ENCODE peak calls at places on chromosomes 7 and 10, in four cellular contexts. W is K562, O is HepG2, F is GM12878. I is an unnamed sample.

GRCh38 chr7:91876391-91877133 is 3.9 kb downstream of the MTERF1 start:
- DNase-seq in W (no peak), O (no peak), F (no peak), I (no peak)

GRCh38 chr7:7956531-7957221 is 11.9 kb upstream of the GLCCI1 start:
- DNase-seq in W (no peak), O (no peak), F (no peak), I (no peak)

GRCh38 chr7:87356448-87356847 is 11.0 kb downstream of the CROT start:
- DNase-seq in W (peak), O (no peak), F (no peak), I (no peak)

GRCh38 chr10:4778761-4779160 is 47.2 kb upstream of the AKR1E2 start:
- DNase-seq in W (no peak), O (no peak), F (no peak), I (no peak)

GRCh38 chr10:59585046-59585700 is 124.5 kb downstream of the SLC16A9 start:
- DNase-seq in W (no peak), O (no peak), F (no peak), I (no peak)

GRCh38 chr7:111029574-111030357 is 61.2 kb upstream of the LRRN3 start:
- DNase-seq in W (no peak), O (peak), F (peak), I (no peak)

GRCh38 chr7:69620063-69620462 is 21.8 kb downstream of the AUTS2 start:
- DNase-seq in W (no peak), O (no peak), F (no peak), I (peak)

GRCh38 chr7:71348751-71349415 is 216.9 kb downstream of the GALNT17 start:
- DNase-seq in W (no peak), O (no peak), F (no peak), I (no peak)

GRCh38 chr7:65438593-65438992 is 64.9 kb downstream of the ZNF92 start:
- DNase-seq in W (no peak), O (no peak), F (no peak), I (no peak)

GRCh38 chr7:139982927-139983925 is 79.5 kb downstream of the PARP12 start:
- DNase-seq in W (no peak), O (no peak), F (no peak), I (no peak)

GRCh38 chr7:70063796-70064423 is 465.6 kb downstream of the AUTS2 start:
- DNase-seq in W (no peak), O (no peak), F (no peak), I (no peak)

GRCh38 chr7:8433477-8434289 is at the start of gene NXPH1:
- DNase-seq in W (peak), O (peak), F (no peak), I (peak)

GRCh38 chr7:114343949-114344708 is 70.5 kb upstream of the FOXP2 start:
- DNase-seq in W (no peak), O (no peak), F (no peak), I (no peak)

GRCh38 chr10:30510184-30510931 is 76.4 kb downstream of the MAP3K8 start:
- DNase-seq in W (peak), O (no peak), F (no peak), I (no peak)

GRCh38 chr7:112156412-112156811 is 49.8 kb downstream of the DOCK4 start:
- DNase-seq in W (no peak), O (no peak), F (no peak), I (no peak)

GRCh38 chr7:130897515-130898419 is 163.8 kb upstream of the KLF14 start:
- DNase-seq in W (no peak), O (no peak), F (peak), I (no peak)

GRCh38 chr7:50359995-50360925 is 55.7 kb downstream of the IKZF1 start:
- DNase-seq in W (peak), O (no peak), F (no peak), I (no peak)

GRCh38 chr7:95950698-95951097 is 178.3 kb downstream of the DYNC1I1 start:
- DNase-seq in W (no peak), O (no peak), F (no peak), I (no peak)

GRCh38 chr10:61140765-61141392 is 196.9 kb upstream of the RHOBTB1 start:
- DNase-seq in W (peak), O (peak), F (no peak), I (peak)

GRCh38 chr7:71521506-71521905 is 389.6 kb downstream of the GALNT17 start:
- DNase-seq in W (no peak), O (no peak), F (no peak), I (no peak)

GRCh38 chr7:55573526-55573925 is 1.2 kb upstream of the VOPP1 start:
- DNase-seq in W (no peak), O (no peak), F (no peak), I (no peak)

GRCh38 chr7:42605800-42606199 is 306.1 kb downstream of the C7orf25 start:
- DNase-seq in W (no peak), O (no peak), F (no peak), I (no peak)

GRCh38 chr10:72611783-72612182 is 14.1 kb downstream of the MICU1 start:
- DNase-seq in W (no peak), O (no peak), F (no peak), I (no peak)

GRCh38 chr10:3805791-3806381 is 20.9 kb upstream of the KLF6 start:
- DNase-seq in W (peak), O (no peak), F (no peak), I (no peak)

GRCh38 chr10:84522612-84523462 is 194.4 kb downstream of the CCSER2 start:
- DNase-seq in W (no peak), O (no peak), F (no peak), I (no peak)

GRCh38 chr7:130814753-130815152 is 80.7 kb upstream of the KLF14 start:
- DNase-seq in W (no peak), O (no peak), F (no peak), I (no peak)

GRCh38 chr10:71355886-71356285 is 36.8 kb downstream of the SLC29A3 start:
- DNase-seq in W (no peak), O (no peak), F (no peak), I (no peak)

GRCh38 chr10:22913474-22914092 is 14.3 kb upstream of the ARMC3 start:
- DNase-seq in W (no peak), O (no peak), F (no peak), I (no peak)
- TF ChIP-seq FOXK2 in W (no peak), O (no peak), F (no peak), I (no peak)

GRCh38 chr10:32372000-32372875 is 25.3 kb upstream of the EPC1 start:
- DNase-seq in W (no peak), O (no peak), F (no peak), I (no peak)

GRCh38 chr10:32366111-32366510 is 19.2 kb upstream of the EPC1 start:
- DNase-seq in W (no peak), O (no peak), F (no peak), I (no peak)

GRCh38 chr10:32366588-32366987 is 19.6 kb upstream of the EPC1 start:
- DNase-seq in W (no peak), O (no peak), F (no peak), I (no peak)

GRCh38 chr10:32371101-32371500 is 24.1 kb upstream of the EPC1 start:
- DNase-seq in W (no peak), O (no peak), F (no peak), I (no peak)

GRCh38 chr10:32367793-32368453 is 21.0 kb upstream of the EPC1 start:
- DNase-seq in W (peak), O (peak), F (no peak), I (peak)
- TF ChIP-seq FOXK2 in W (no peak), O (no peak), F (no peak), I (no peak)

GRCh38 chr10:86259901-86260562 is 106.6 kb downstream of the GRID1 start:
- DNase-seq in W (no peak), O (no peak), F (no peak), I (no peak)
- TF ChIP-seq FOXK2 in W (no peak), O (no peak), F (no peak), I (no peak)

GRCh38 chr7:109641445-109641844 is 1071.8 kb downstream of the DNAJB9 start:
- DNase-seq in W (no peak), O (no peak), F (no peak), I (no peak)

GRCh38 chr7:109638321-109638720 is 1068.6 kb downstream of the DNAJB9 start:
- DNase-seq in W (no peak), O (no peak), F (no peak), I (no peak)

GRCh38 chr7:109637428-109637827 is 1067.8 kb downstream of the DNAJB9 start:
- DNase-seq in W (no peak), O (no peak), F (no peak), I (no peak)

GRCh38 chr7:109635374-109635773 is 1065.7 kb downstream of the DNAJB9 start:
- DNase-seq in W (no peak), O (no peak), F (no peak), I (no peak)

GRCh38 chr7:109639561-109639960 is 1069.9 kb downstream of the DNAJB9 start:
- DNase-seq in W (no peak), O (no peak), F (no peak), I (no peak)
- TF ChIP-seq FOXK2 in W (no peak), O (no peak), F (no peak), I (no peak)

GRCh38 chr10:117950408-117950807 is 96.3 kb downstream of the RAB11FIP2 start:
- DNase-seq in W (no peak), O (no peak), F (no peak), I (no peak)

GRCh38 chr10:117945651-117946050 is 101.1 kb downstream of the RAB11FIP2 start:
- DNase-seq in W (no peak), O (no peak), F (no peak), I (no peak)

GRCh38 chr10:117944676-117945447 is 101.9 kb downstream of the RAB11FIP2 start:
- DNase-seq in W (no peak), O (no peak), F (no peak), I (no peak)

GRCh38 chr10:117948493-117948892 is 98.2 kb downstream of the RAB11FIP2 start:
- DNase-seq in W (no peak), O (no peak), F (no peak), I (peak)

GRCh38 chr10:117946525-117947070 is 100.1 kb downstream of the RAB11FIP2 start:
- DNase-seq in W (no peak), O (no peak), F (no peak), I (no peak)
- TF ChIP-seq FOXK2 in W (no peak), O (no peak), F (no peak), I (no peak)

DNA sequence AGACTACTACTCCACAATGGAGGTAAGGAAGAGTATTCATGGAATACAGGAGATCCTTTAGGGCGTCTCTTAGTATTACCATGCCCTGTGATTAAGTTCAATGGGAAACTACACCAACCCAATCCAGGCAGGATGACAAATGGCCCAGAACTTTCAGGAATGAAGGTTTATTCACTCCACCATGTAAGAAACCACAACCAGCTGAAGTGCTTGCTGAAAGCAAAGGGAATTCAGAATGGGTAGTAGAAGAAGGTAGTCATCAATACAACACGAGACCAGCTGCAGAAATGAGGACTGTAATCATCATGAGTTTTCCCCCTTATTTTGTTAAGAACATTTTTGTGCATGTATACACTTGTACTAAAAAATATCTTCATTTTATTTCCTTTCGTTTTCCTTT is 76.6 kb downstream of the GPR37 start:
- DNase-seq in W (no peak), O (no peak), F (no peak), I (no peak)
- TF ChIP-seq FOXK2 in W (no peak), O (no peak), F (no peak), I (no peak)